ENCODE peak calls at places on chromosomes 3 and 15, in nine cellular contexts. Q is omental fat pad, G is neural crest cell, E is GM10248, Z is Caco-2, C is mesothelial cell of epicardium, N is type B pancreatic cell, X is HFF-Myc, L is A549. O is an unnamed sample.

GRCh38 chr15:31254431-31255175 is 72.0 kb upstream of the KLF13 start:
- DNase-seq in C (no peak), L (no peak), Q (no peak), G (no peak), Z (peak; percentile 28), N (no peak), E (no peak), X (peak; percentile 56), O (no peak)

GRCh38 chr3:133570139-133570936 is 3.1 kb upstream of the CDV3 start:
- DNase-seq in G (no peak), X (no peak), C (no peak), N (no peak), Q (no peak), L (peak; percentile 71), Z (peak; percentile 45), E (no peak), O (peak; percentile 80)

GRCh38 chr15:42728562-42728961 is 8.4 kb downstream of the CDAN1 start:
- DNase-seq in N (peak; percentile 50), X (no peak), C (no peak), G (no peak), E (no peak), L (no peak), Z (no peak), Q (no peak), O (no peak)

GRCh38 chr3:114892117-114892870 is 254.8 kb downstream of the ZBTB20 start:
- DNase-seq in Z (no peak), C (no peak), Q (no peak), X (no peak), L (no peak), N (no peak), G (no peak), E (no peak), O (no peak)

GRCh38 chr3:187748050-187748481 is 2.8 kb upstream of the BCL6 start:
- DNase-seq in C (peak; percentile 87), X (no peak), Q (peak; percentile 96), G (peak; percentile 91), E (peak; percentile 57), Z (peak; percentile 93), L (peak; percentile 67), N (peak; percentile 92), O (peak; percentile 98)

GRCh38 chr15:80559320-80559693 is 135.8 kb upstream of the ABHD17C start:
- DNase-seq in L (no peak), Z (no peak), G (no peak), Q (no peak), E (no peak), C (no peak), X (no peak), N (no peak), O (no peak)

GRCh38 chr3:157493627-157494550 is 9.3 kb downstream of the VEPH1 start:
- DNase-seq in L (peak; percentile 47), G (no peak), Z (peak; percentile 16), N (no peak), E (no peak), Q (no peak), C (no peak), X (peak; percentile 47), O (peak; percentile 36)

GRCh38 chr3:120224249-120224648 is 60.8 kb downstream of the GPR156 start:
- DNase-seq in E (no peak), C (no peak), L (no peak), Q (no peak), N (no peak), X (no peak), G (no peak), Z (no peak), O (no peak)

GRCh38 chr3:158751316-158751715 is 19.1 kb upstream of the RARRES1 start:
- DNase-seq in G (no peak), C (no peak), E (no peak), Z (peak; percentile 37), X (no peak), L (no peak), N (no peak), Q (no peak), O (no peak)

GRCh38 chr15:96115642-96116041 is 214.9 kb upstream of the NR2F2 start:
- DNase-seq in N (no peak), X (no peak), Z (no peak), C (no peak), E (no peak), L (no peak), Q (no peak), G (no peak), O (peak; percentile 14)

GRCh38 chr3:124007186-124007585 is 15.3 kb upstream of the ROPN1 start:
- DNase-seq in L (no peak), X (no peak), Z (no peak), E (no peak), C (no peak), G (no peak), N (no peak), Q (no peak), O (no peak)

GRCh38 chr15:66862111-66862815 is 160.2 kb downstream of the SMAD6 start:
- DNase-seq in Q (no peak), Z (no peak), E (no peak), X (no peak), C (no peak), N (peak; percentile 36), L (peak; percentile 40), G (no peak), O (no peak)

GRCh38 chr15:91694829-91695205 is 158.7 kb upstream of the SLCO3A1 start:
- DNase-seq in Z (peak; percentile 20), E (no peak), G (no peak), X (no peak), Q (peak; percentile 44), L (peak; percentile 15), C (no peak), N (no peak), O (peak; percentile 21)

GRCh38 chr3:141114816-141115458 is 63.8 kb downstream of the SPSB4 start:
- DNase-seq in Z (peak; percentile 25), G (no peak), N (no peak), E (no peak), L (peak; percentile 14), X (no peak), C (no peak), Q (no peak), O (peak; percentile 28)

GRCh38 chr3:39405687-39406367 is 693 bp upstream of the RPSA start:
- DNase-seq in C (no peak), N (no peak), X (no peak), L (no peak), Q (no peak), E (no peak), G (no peak), Z (no peak), O (no peak)

GRCh38 chr3:101216710-101217457 is 103.5 kb downstream of the IMPG2 start:
- DNase-seq in X (no peak), L (no peak), E (no peak), Z (no peak), C (no peak), G (no peak), N (no peak), Q (no peak), O (no peak)

GRCh38 chr15:95995375-95996168 is 334.9 kb upstream of the NR2F2 start:
- DNase-seq in L (no peak), X (no peak), N (no peak), G (no peak), Q (no peak), C (no peak), E (no peak), Z (no peak), O (no peak)

GRCh38 chr15:60809375-60809774 is 330.4 kb upstream of the ICE2 start:
- DNase-seq in X (no peak), C (no peak), Q (no peak), G (no peak), N (no peak), Z (no peak), L (no peak), E (no peak), O (no peak)

DNA sequence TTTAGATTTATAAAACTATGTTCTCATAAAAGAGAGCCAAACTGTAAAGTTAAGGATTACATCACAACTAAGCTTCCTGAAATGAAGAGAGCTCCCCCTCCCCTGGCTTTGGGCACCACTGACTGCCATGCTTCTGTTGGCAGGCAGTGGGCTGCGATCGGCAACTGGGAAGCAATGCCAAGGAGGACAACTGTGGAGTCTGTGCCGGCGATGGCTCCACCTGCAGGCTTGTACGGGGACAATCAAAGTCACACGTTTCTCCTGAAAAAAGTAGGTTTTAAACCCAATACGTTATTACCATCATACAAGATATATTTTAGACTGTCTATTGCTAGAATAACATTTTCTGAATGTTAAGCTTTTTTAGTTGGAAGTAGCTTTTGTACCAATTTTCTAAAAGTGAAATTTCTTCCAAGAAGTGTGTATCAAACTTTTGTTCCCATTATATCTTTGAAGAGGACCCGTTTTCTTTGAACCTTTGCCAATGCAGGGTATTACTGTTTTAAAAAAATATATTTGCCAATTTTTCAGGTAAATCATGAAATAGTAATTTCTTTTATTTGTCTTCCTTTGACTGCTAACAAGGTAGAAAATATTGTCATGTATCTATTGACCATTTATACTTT is 184.1 kb downstream of the ADAMTSL3 start:
- DNase-seq in C (no peak), L (peak; percentile 67), Q (no peak), N (no peak), E (peak; percentile 18), G (peak; percentile 48), X (no peak), Z (peak; percentile 36), O (peak; percentile 74)
- TF ChIP-seq CTCF in C (peak; percentile 43), L (peak; percentile 53), Q (no peak), N (peak; percentile 78), E (peak; percentile 19), G (peak; percentile 67), X (peak; percentile 57), Z (peak; percentile 53), O (peak; percentile 67)

DNA sequence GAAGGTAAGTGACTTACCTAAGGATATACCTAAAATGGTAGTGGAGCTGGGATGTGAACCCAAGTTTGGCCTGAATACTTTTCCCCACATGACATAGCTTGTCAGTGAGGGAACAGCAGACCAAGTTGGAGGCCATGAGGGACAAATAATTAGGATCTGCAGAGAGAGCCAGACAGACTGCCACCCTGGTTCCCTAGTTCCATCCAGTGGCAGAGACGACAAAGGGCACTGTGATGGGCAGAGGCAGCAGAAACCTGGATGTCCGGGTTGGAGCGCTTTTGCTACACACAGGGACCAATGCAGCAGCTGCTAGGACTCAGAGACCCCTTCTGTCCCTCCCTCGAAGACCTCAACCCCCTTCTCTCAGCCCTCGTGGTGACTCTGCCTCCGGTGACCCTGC is 1.2 kb downstream of the CPLX3 start:
- DNase-seq in X (no peak), N (no peak), G (no peak), L (no peak), C (no peak), Q (no peak), E (no peak), Z (no peak), O (no peak)
- TF ChIP-seq CTCF in X (no peak), N (no peak), G (no peak), L (no peak), C (no peak), Q (no peak), E (no peak), Z (no peak), O (no peak)

DNA sequence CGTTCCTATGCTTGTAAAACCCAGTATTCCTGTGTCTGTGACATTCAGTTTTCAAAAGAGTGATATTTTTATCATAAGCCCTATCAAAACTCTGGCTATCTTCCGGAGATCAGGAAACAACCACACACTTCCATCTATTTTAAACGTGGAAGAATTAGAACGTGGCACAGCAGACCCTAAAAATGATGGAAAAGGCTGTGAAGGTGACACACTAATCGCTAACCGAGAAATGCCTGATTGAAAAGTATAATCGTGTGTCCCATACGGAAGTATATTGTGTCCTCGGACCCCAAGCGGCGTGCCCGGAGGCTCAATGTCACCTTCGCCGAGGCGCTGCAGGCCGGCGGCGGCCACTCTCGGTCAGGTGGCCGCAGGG is 659 bp downstream of the COX5A start:
- DNase-seq in Z (no peak), Q (no peak), N (no peak), C (no peak), G (no peak), X (no peak), E (no peak), L (no peak), O (no peak)
- TF ChIP-seq CTCF in Z (no peak), Q (no peak), N (no peak), C (no peak), G (no peak), X (no peak), E (no peak), L (no peak), O (no peak)

GRCh38 chr3:12807066-12807465 is 10.6 kb downstream of the CAND2 start:
- DNase-seq in C (no peak), G (no peak), Q (no peak), Z (no peak), N (no peak), L (no peak), X (no peak), E (no peak), O (no peak)
- TF ChIP-seq CTCF in C (no peak), G (no peak), Q (no peak), Z (no peak), N (no peak), L (no peak), X (no peak), E (no peak), O (no peak)

O was measured in Calu3.